ENCODE peak calls at places on chromosomes 16 and 17, in nine cellular contexts. Y is H1, T is endothelial cell of umbilical vein, I is body of pancreas, G is breast epithelium, V is GM12891, U is H54, X is esophagus squamous epithelium, Z is uterus. P is an unnamed sample.

GRCh38 chr17:69336580-69336979 is 9.6 kb upstream of the ABCA5 start:
- DNase-seq in T (no peak), X (no peak), U (no peak), I (no peak), V (no peak), G (no peak), Z (no peak), Y (no peak), P (no peak)

GRCh38 chr16:58333937-58334336 is 39.1 kb upstream of the PRSS54 start:
- DNase-seq in T (no peak), Y (no peak), X (no peak), U (no peak), G (no peak), Z (no peak), I (no peak), V (no peak), P (no peak)

GRCh38 chr16:47721016-47721673 is 260.0 kb downstream of the PHKB start:
- DNase-seq in I (no peak), G (no peak), V (no peak), X (no peak), T (no peak), Y (no peak), Z (no peak), U (no peak), P (no peak)

GRCh38 chr17:43085489-43085888 is 39.7 kb downstream of the BRCA1 start:
- DNase-seq in X (no peak), U (no peak), Y (no peak), I (no peak), T (peak; percentile 7), V (no peak), Z (no peak), G (no peak), P (no peak)

GRCh38 chr17:17853811-17854527 is 17.2 kb upstream of the SREBF1 start:
- DNase-seq in X (no peak), Z (no peak), I (no peak), U (no peak), G (no peak), T (no peak), Y (no peak), V (no peak), P (no peak)

GRCh38 chr16:72240949-72241348 is 69.0 kb upstream of the PMFBP1 start:
- DNase-seq in V (no peak), U (no peak), I (no peak), T (no peak), G (no peak), X (no peak), Y (no peak), Z (no peak), P (no peak)

GRCh38 chr17:16027708-16028584 is 28.3 kb downstream of the TTC19 start:
- DNase-seq in T (peak; percentile 87), G (no peak), X (no peak), V (peak; percentile 32), Y (no peak), I (peak; percentile 37), U (peak; percentile 45), Z (no peak), P (no peak)

GRCh38 chr17:15096511-15096910 is 168.6 kb downstream of the PMP22 start:
- DNase-seq in Z (no peak), V (no peak), X (no peak), T (no peak), I (no peak), G (no peak), U (no peak), Y (no peak), P (no peak)

GRCh38 chr16:1500465-1501150 is 7.4 kb downstream of the TELO2 start:
- DNase-seq in X (no peak), T (no peak), Z (no peak), V (no peak), G (no peak), Y (no peak), U (no peak), I (no peak), P (no peak)

GRCh38 chr16:48117217-48118105 is 38.3 kb downstream of the ABCC12 start:
- DNase-seq in T (peak; percentile 37), V (peak; percentile 87), Z (no peak), Y (peak; percentile 71), X (no peak), I (peak; percentile 16), U (peak; percentile 73), G (no peak), P (no peak)

GRCh38 chr17:38893612-38894011 is 23.8 kb downstream of the LASP1 start:
- DNase-seq in I (peak; percentile 52), U (no peak), T (peak; percentile 24), X (no peak), Z (no peak), Y (no peak), G (no peak), V (no peak), P (no peak)

GRCh38 chr17:61547113-61547512 is 43.9 kb downstream of the NACA2 start:
- DNase-seq in V (no peak), Y (no peak), U (no peak), X (no peak), Z (no peak), T (no peak), G (no peak), I (no peak), P (no peak)

GRCh38 chr17:4523946-4524345 is 25.3 kb downstream of the SPNS2 start:
- DNase-seq in G (no peak), T (no peak), Y (no peak), I (no peak), Z (no peak), V (no peak), U (no peak), X (no peak), P (no peak)

GRCh38 chr17:31472137-31472536 is 80.7 kb downstream of the RAB11FIP4 start:
- DNase-seq in Y (no peak), V (no peak), I (no peak), X (no peak), Z (no peak), G (no peak), T (no peak), U (no peak), P (no peak)

GRCh38 chr16:69143116-69143515 is 10.7 kb downstream of the UTP4 start:
- DNase-seq in Y (no peak), U (no peak), T (no peak), I (no peak), X (no peak), V (no peak), G (no peak), Z (no peak), P (no peak)

GRCh38 chr17:64118452-64118979 is 11.4 kb downstream of the ERN1 start:
- DNase-seq in V (no peak), Y (no peak), T (peak; percentile 22), I (peak; percentile 72), Z (peak; percentile 52), G (no peak), U (no peak), X (no peak), P (peak; percentile 47)

GRCh38 chr16:85673529-85674417 is 15.0 kb downstream of the GINS2 start:
- DNase-seq in Y (no peak), U (no peak), G (peak; percentile 10), X (no peak), V (no peak), I (peak; percentile 92), T (peak; percentile 95), Z (no peak), P (no peak)

DNA sequence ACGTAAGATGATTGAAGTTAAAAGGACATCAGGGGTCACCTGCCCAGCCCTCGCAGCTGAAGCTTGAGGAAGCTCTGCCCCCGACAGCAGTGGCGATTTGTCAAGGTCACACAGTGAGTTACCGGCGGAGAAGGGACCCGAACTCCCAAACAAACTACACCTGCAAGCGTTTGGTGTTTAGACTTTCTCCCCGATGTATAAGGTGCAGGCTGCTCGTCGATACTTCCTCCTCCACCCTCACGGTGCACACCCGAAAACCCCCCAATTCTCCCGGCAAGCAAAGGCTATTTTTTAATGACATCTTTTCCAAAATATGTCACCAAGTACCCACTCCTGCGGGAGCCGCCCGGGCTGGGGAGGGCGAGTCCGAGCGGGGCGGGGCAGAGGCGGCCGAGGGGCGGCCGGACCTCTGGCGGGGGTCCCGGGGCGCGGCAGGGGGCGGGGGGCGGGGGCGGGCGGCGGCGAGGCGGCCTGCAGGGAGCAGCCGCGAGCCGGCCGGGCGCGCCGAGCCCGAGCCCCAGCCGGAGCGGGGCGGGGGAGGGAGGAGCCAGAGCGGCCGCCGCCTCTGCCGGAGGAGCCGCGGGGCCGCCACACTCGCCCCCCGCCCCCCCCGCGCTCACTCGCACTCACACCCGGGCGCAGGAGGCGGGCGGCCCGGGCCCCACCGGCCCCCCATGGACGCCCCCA is at the start of gene THRA:
- DNase-seq in Y (no peak), G (no peak), Z (peak; percentile 77), T (no peak), V (peak; percentile 88), X (no peak), U (no peak), I (peak; percentile 74), P (peak; percentile 93)
- TF ChIP-seq POLR2A in Y (no peak), G (no peak), Z (peak; percentile 44), T (no peak), V (no peak), X (no peak), U (no peak), I (no peak), P (no peak)

GRCh38 chr17:27649929-27650328 is 18.9 kb downstream of the LGALS9 start:
- DNase-seq in T (no peak), V (no peak), Z (no peak), U (no peak), I (peak; percentile 47), G (no peak), X (no peak), Y (no peak), P (peak; percentile 86)
- TF ChIP-seq POLR2A in T (no peak), V (no peak), Z (no peak), U (no peak), I (no peak), G (no peak), X (no peak), Y (no peak), P (no peak)

GRCh38 chr16:68085259-68086071 is at the start of gene NFATC3:
- DNase-seq in X (peak; percentile 93), T (peak; percentile 95), G (peak; percentile 99), Z (peak; percentile 98), Y (peak; percentile 85), U (peak; percentile 73), V (peak; percentile 88), I (peak; percentile 99), P (peak; percentile 98)
- TF ChIP-seq POLR2A in X (no peak), T (no peak), G (no peak), Z (peak; percentile 60), Y (peak; percentile 44), U (peak; percentile 49), V (no peak), I (peak; percentile 61), P (no peak)

GRCh38 chr16:82063456-82064082 is 28.5 kb downstream of the HSD17B2 start:
- DNase-seq in X (no peak), U (no peak), I (no peak), V (no peak), G (no peak), Y (no peak), T (no peak), Z (no peak), P (no peak)

GRCh38 chr16:82071421-82071820 is 36.4 kb downstream of the HSD17B2 start:
- DNase-seq in G (no peak), V (no peak), U (no peak), Z (no peak), T (no peak), I (no peak), Y (no peak), X (no peak), P (no peak)

GRCh38 chr16:82070656-82071369 is 35.8 kb downstream of the HSD17B2 start:
- DNase-seq in U (peak; percentile 21), G (no peak), Y (no peak), V (no peak), I (no peak), T (no peak), X (no peak), Z (no peak), P (no peak)

GRCh38 chr16:82067042-82067809 is 32.2 kb downstream of the HSD17B2 start:
- DNase-seq in Y (no peak), Z (no peak), X (no peak), U (no peak), V (no peak), G (no peak), T (no peak), I (no peak), P (peak; percentile 13)

GRCh38 chr16:82067810-82068325 is 32.8 kb downstream of the HSD17B2 start:
- DNase-seq in X (no peak), I (no peak), Y (no peak), G (no peak), U (no peak), T (no peak), V (no peak), Z (no peak), P (no peak)
- TF ChIP-seq POLR2A in X (no peak), I (no peak), Y (no peak), G (no peak), U (no peak), T (no peak), V (no peak), Z (no peak), P (no peak)